ENCODE peak calls at places on chromosome 4, in four cellular contexts. K, C, J and S are unnamed samples.

GRCh38 chr4:115370012-115370411 is 256.6 kb upstream of the NDST4 start:
- DNase-seq in K (no peak), C (no peak), J (no peak), S (no peak)

GRCh38 chr4:156169861-156170260 is 216.2 kb upstream of the CTSO start:
- DNase-seq in K (peak; percentile 66), C (no peak), J (peak; percentile 26), S (peak; percentile 22)

GRCh38 chr4:2898001-2898400 is 54.4 kb downstream of the ADD1 start:
- DNase-seq in K (no peak), C (no peak), J (no peak), S (no peak)

GRCh38 chr4:61805979-61806378 is 605.9 kb downstream of the ADGRL3 start:
- DNase-seq in K (no peak), C (no peak), J (no peak), S (no peak)

GRCh38 chr4:106358899-106359298 is 9.7 kb downstream of the GIMD1 start:
- DNase-seq in K (no peak), C (no peak), J (peak; percentile 79), S (no peak)

GRCh38 chr4:70946944-70947343 is 44.8 kb downstream of the MOB1B start:
- DNase-seq in K (no peak), C (no peak), J (peak; percentile 7), S (no peak)

GRCh38 chr4:139986621-139987510 is 167.1 kb downstream of the MAML3 start:
- DNase-seq in K (no peak), C (no peak), J (peak; percentile 9), S (no peak)

GRCh38 chr4:27100713-27101112 is 240.1 kb downstream of the STIM2 start:
- DNase-seq in K (no peak), C (no peak), J (no peak), S (no peak)

GRCh38 chr4:183438458-183439113 is 5.8 kb upstream of the CDKN2AIP start:
- DNase-seq in K (no peak), C (peak; percentile 82), J (peak; percentile 56), S (no peak)

GRCh38 chr4:174134361-174134760 is 149.1 kb downstream of the FBXO8 start:
- DNase-seq in K (no peak), C (no peak), J (peak; percentile 54), S (no peak)

GRCh38 chr4:55498051-55498450 is 48.7 kb downstream of the CLOCK start:
- DNase-seq in K (no peak), C (no peak), J (peak; percentile 23), S (no peak)

GRCh38 chr4:19224820-19225219 is 1026.9 kb upstream of the SLIT2 start:
- DNase-seq in K (peak; percentile 38), C (peak; percentile 16), J (peak; percentile 53), S (peak; percentile 66)

GRCh38 chr4:82431026-82431745 is 796 bp downstream of the ENOPH1 start:
- DNase-seq in K (no peak), C (no peak), J (peak; percentile 60), S (peak; percentile 69)

GRCh38 chr4:112102875-112103370 is 42.3 kb upstream of the FAM241A start:
- DNase-seq in K (no peak), C (no peak), J (no peak), S (no peak)

GRCh38 chr4:126916626-126917140 is 716.1 kb upstream of the INTU start:
- DNase-seq in K (no peak), C (no peak), J (peak; percentile 84), S (no peak)

GRCh38 chr4:7375427-7375826 is 59.3 kb downstream of the PSAPL1 start:
- DNase-seq in K (no peak), C (no peak), J (peak; percentile 73), S (no peak)

GRCh38 chr4:139515531-139515958 is 40.5 kb downstream of the SETD7 start:
- DNase-seq in K (no peak), C (no peak), J (no peak), S (no peak)

GRCh38 chr4:77856152-77856551 is 6.5 kb upstream of the MRPL1 start:
- DNase-seq in K (no peak), C (no peak), J (no peak), S (no peak)

GRCh38 chr4:77849278-77849965 is 13.2 kb upstream of the MRPL1 start:
- DNase-seq in K (no peak), C (no peak), J (no peak), S (no peak)

GRCh38 chr4:77854431-77855111 is 8.1 kb upstream of the MRPL1 start:
- DNase-seq in K (no peak), C (no peak), J (no peak), S (no peak)

GRCh38 chr4:77852892-77853495 is 9.6 kb upstream of the MRPL1 start:
- DNase-seq in K (no peak), C (no peak), J (no peak), S (no peak)
- TF ChIP-seq EZH2phosphoT487 in K (no peak), C (no peak), J (no peak), S (no peak)

GRCh38 chr4:1408418-1408817 is 2.2 kb upstream of the NKX1-1 start:
- DNase-seq in K (no peak), C (no peak), J (no peak), S (peak; percentile 51)
- H3K27me3 ChIP-seq in K (peaks cover 100% of the 10 kb centered on the region), C (no peaks in the 10 kb centered on the region), J (peaks cover 48% of the 10 kb centered on the region), S (peaks cover 97% of the 10 kb centered on the region)

GRCh38 chr4:48816971-48817370 is 13.9 kb upstream of the OCIAD1 start:
- DNase-seq in K (no peak), C (no peak), J (no peak), S (no peak)

GRCh38 chr4:48812866-48813265 is 18.0 kb upstream of the OCIAD1 start:
- DNase-seq in K (no peak), C (no peak), J (no peak), S (no peak)

GRCh38 chr4:48813984-48814383 is 16.9 kb upstream of the OCIAD1 start:
- DNase-seq in K (peak; percentile 17), C (no peak), J (no peak), S (no peak)

DNA sequence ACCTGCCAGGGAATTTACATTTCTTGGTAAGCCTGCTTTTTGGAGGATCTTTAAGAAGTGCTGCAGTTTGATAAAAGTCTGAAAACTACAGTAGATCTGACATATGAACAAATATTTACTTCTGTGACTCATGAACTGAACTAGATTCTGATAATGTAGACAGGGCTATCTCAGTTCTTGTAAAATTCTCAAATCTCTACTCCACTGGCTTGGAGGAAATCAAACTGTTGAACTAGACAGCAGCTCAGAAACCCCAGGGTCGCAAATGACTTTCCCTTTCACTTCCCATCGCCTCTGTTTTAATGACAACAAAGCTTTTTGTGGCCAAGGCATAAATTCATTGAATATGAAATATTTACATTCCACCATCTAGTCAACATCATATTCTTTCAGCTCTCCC is 15.4 kb upstream of the OCIAD1 start:
- DNase-seq in K (no peak), C (no peak), J (no peak), S (no peak)
- H3K4me3 ChIP-seq in K (no peak overlapping the region), C (no peak overlapping the region), J (no peak overlapping the region), S (no peak overlapping the region)

GRCh38 chr4:46930866-46931265 is 21.8 kb upstream of the COX7B2 start:
- DNase-seq in K (no peak), C (no peak), J (no peak), S (no peak)

GRCh38 chr4:46927201-46927600 is 18.2 kb upstream of the COX7B2 start:
- DNase-seq in K (no peak), C (no peak), J (no peak), S (no peak)

GRCh38 chr4:46934731-46935130 is 25.7 kb upstream of the COX7B2 start:
- DNase-seq in K (no peak), C (no peak), J (no peak), S (no peak)

GRCh38 chr4:46933686-46934085 is 24.6 kb upstream of the COX7B2 start:
- DNase-seq in K (no peak), C (no peak), J (no peak), S (no peak)

DNA sequence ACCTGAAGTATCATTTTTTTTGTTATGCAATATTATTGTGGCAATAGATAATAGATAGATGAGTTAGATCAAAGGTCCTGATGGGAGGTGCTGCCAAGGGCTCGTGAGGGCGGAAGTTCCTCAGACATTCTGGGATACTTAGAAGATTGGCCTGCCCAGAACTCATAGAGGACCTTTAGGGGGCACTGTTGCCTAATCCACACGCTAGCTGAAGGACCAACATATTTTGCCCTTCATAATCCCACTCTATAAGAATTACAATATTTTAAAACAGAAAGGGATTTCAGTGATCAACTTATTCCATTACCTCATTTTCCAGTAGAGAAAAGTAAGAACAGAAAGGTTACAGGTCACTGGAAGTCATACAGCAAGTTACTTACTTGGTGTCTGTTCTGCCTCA is 22.9 kb upstream of the COX7B2 start:
- DNase-seq in K (peak; percentile 58), C (no peak), J (peak; percentile 37), S (peak; percentile 75)
- TF ChIP-seq EZH2phosphoT487 in K (no peak), C (no peak), J (no peak), S (no peak)